ENCODE peak calls at places on chromosome 18, in four cellular contexts. H is GM12878, L is K562, Q is HepG2. S is an unnamed sample.

GRCh38 chr18:59650266-59650820 is 46.9 kb downstream of the CCBE1 start:
- DNase-seq in L (no peak), Q (no peak), H (no peak), S (no peak)

GRCh38 chr18:7946724-7947377 is 379.7 kb downstream of the PTPRM start:
- DNase-seq in Q (no peak), H (no peak), L (no peak), S (peak)

GRCh38 chr18:56112013-56112749 is 524.2 kb upstream of the TCF4 start:
- DNase-seq in Q (no peak), L (no peak), H (peak), S (no peak)

GRCh38 chr18:48902856-48903601 is 47.7 kb downstream of the SMAD7 start:
- DNase-seq in H (no peak), L (no peak), Q (peak), S (no peak)

GRCh38 chr18:45974088-45974536 is 7.0 kb upstream of the EPG5 start:
- DNase-seq in L (peak), H (peak), Q (peak), S (peak)

GRCh38 chr18:54794819-54795218 is 33.5 kb upstream of the RAB27B start:
- DNase-seq in Q (no peak), L (no peak), H (no peak), S (no peak)

GRCh38 chr18:79888016-79888415 is 63.4 kb downstream of the SLC66A2 start:
- DNase-seq in H (no peak), Q (no peak), L (no peak), S (no peak)

GRCh38 chr18:76604642-76605240 is 109.7 kb upstream of the ZNF516 start:
- DNase-seq in L (no peak), H (no peak), Q (no peak), S (no peak)

GRCh38 chr18:73962251-73962650 is 185.4 kb downstream of the FBXO15 start:
- DNase-seq in L (no peak), H (no peak), Q (no peak), S (no peak)

GRCh38 chr18:31658670-31659573 is 25.5 kb downstream of the B4GALT6 start:
- DNase-seq in Q (no peak), H (peak), L (no peak), S (no peak)

GRCh38 chr18:1394966-1395365 is 490.3 kb downstream of the ADCYAP1 start:
- DNase-seq in H (no peak), L (no peak), Q (no peak), S (no peak)

GRCh38 chr18:58525517-58525916 is 103.4 kb downstream of the ALPK2 start:
- DNase-seq in Q (no peak), L (no peak), H (peak), S (no peak)

GRCh38 chr18:46387426-46388131 is 269.4 kb downstream of the LOXHD1 start:
- DNase-seq in L (no peak), H (no peak), Q (no peak), S (no peak)

GRCh38 chr18:30280861-30281470 is 761.6 kb downstream of the DSC3 start:
- DNase-seq in Q (peak), L (peak), H (no peak), S (no peak)

GRCh38 chr18:44388347-44388746 is 292.3 kb upstream of the SETBP1 start:
- DNase-seq in H (no peak), L (no peak), Q (no peak), S (no peak)

GRCh38 chr18:12048827-12049175 is 44.8 kb upstream of the ANKRD62 start:
- DNase-seq in L (no peak), Q (no peak), H (no peak), S (no peak)

GRCh38 chr18:49565656-49566055 is 3.8 kb downstream of the LIPG start:
- DNase-seq in H (no peak), Q (no peak), L (no peak), S (no peak)

GRCh38 chr18:71784777-71785176 is 759.4 kb downstream of the CBLN2 start:
- DNase-seq in H (no peak), Q (peak), L (peak), S (peak)

GRCh38 chr18:23378470-23378764 is 74.7 kb upstream of the RIOK3 start:
- DNase-seq in H (no peak), Q (no peak), L (no peak), S (no peak)
- TF ChIP-seq HDAC2 in H (no peak), Q (no peak), L (no peak), S (no peak)

DNA sequence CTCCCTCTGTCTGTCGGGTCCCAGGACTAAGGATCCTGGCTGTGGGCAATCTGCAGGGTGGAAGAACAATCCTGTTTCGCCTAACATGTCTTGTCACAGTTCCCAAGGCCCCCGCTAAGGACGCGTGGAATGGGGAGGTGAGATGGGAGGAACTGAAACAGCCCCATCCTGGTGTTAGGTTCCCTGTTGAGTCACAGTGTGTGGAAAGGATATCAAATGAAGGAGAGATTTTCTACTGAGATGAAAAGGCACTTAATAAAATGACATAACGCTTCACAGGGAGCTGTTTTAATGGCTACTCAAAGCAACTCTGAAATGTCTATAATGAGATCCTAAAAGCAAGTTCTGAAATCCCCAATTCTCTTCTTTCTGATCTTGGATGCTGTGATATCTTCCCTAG is 52.5 kb downstream of the RAB31 start:
- DNase-seq in Q (no peak), L (no peak), H (no peak), S (no peak)
- TF ChIP-seq SMC3 in Q (no peak), L (no peak), H (no peak), S (no peak)

GRCh38 chr18:3420919-3421279 is 29.1 kb upstream of the TGIF1 start:
- DNase-seq in L (no peak), Q (no peak), H (no peak), S (no peak)

GRCh38 chr18:3415110-3415509 is 34.9 kb upstream of the TGIF1 start:
- DNase-seq in Q (no peak), L (no peak), H (no peak), S (no peak)

GRCh38 chr18:3422905-3423304 is 27.1 kb upstream of the TGIF1 start:
- DNase-seq in L (no peak), Q (no peak), H (no peak), S (no peak)

DNA sequence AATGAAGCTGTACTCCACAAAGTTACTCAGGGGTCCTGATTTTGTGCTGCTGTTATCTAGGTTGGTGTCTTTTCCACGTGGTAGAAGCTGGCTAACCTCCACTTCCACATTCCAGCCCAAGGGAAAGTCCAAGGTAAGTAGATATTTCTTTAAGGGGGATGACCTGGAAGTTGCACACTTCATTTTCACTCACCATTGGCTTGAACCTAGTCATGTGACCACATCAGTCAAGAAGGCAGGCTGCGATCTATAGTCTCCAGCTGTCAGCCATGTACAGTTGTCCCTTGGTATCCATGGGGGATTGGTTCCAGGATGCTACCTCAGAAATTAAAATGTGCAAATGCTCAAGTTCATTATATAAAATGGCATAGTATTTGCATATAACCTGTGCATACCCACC is 31.9 kb upstream of the TGIF1 start:
- DNase-seq in Q (no peak), H (no peak), L (no peak), S (no peak)
- H3K4me2 ChIP-seq in Q (no peak), H (no peak), L (no peak), S (no peak)

DNA sequence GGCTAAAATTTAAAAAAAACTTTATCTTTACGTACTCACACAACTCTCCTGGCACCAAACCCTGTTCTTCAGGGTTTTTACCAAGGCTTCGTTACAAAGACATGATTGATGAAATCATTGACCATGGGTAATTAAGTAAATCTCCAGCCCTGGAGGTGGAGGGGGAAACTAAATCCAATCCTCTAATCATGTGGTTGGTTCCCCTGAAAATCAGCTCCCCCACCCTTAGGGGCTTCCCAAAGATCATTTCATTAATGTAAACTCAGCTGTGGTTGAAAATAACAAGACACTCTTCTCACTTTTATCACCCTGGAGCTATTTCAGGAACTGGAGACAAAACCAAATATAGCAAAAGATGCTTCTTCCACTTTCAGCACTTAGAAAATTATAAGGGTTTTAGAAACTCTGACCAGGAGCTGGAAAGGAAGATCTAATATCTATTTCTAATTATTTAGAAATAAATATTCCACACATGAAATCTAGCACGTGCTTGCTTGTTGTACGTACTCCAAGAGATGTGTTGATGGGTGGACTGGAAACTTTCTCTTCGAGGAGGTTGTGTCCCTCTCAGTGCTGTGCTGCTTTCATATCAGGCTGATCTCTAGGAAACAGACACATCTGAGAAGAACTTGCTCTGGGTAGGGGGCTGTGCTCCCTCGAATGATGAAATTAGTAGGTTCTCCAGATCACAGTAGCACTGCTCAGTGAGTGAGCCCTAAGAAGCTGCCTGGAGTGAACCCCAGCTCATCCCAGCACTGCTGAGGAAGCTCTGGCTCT is 67.2 kb downstream of the SMAD4 start:
- DNase-seq in Q (no peak), L (no peak), H (no peak), S (no peak)
- TF ChIP-seq HDAC2 in Q (no peak), L (no peak), H (no peak), S (no peak)

GRCh38 chr18:27977009-27977408 is 199.9 kb downstream of the CDH2 start:
- DNase-seq in Q (no peak), L (no peak), H (no peak), S (no peak)
- TF ChIP-seq SMC3 in Q (no peak), L (no peak), H (no peak), S (no peak)